ENCODE peak calls at places on chromosomes 13 and 19, in nine cellular contexts. V, T, R, J, F, A, Z, N and S are unnamed samples.

GRCh38 chr13:31793246-31793645 is 53.9 kb downstream of the RXFP2 start:
- DNase-seq in V (peak), T (peak), R (no peak), J (peak), F (no peak), A (no peak), Z (no peak), N (no peak), S (no peak)

GRCh38 chr13:114010401-114011101 is 36.7 kb upstream of the C13orf46 start:
- DNase-seq in V (no peak), T (no peak), R (no peak), J (no peak), F (no peak), A (no peak), Z (no peak), N (no peak), S (no peak)

GRCh38 chr19:17871032-17871877 is 490 bp upstream of the SLC5A5 start:
- DNase-seq in V (no peak), T (no peak), R (no peak), J (no peak), F (no peak), A (no peak), Z (no peak), N (no peak), S (no peak)

GRCh38 chr19:2217591-2217990 is 18.5 kb downstream of the PLEKHJ1 start:
- DNase-seq in V (no peak), T (no peak), R (no peak), J (no peak), F (no peak), A (no peak), Z (no peak), N (no peak), S (no peak)

GRCh38 chr19:46529622-46530451 is 34.2 kb upstream of the PNMA8B start:
- DNase-seq in V (peak), T (peak), R (peak), J (peak), F (peak), A (peak), Z (peak), N (peak), S (peak)

GRCh38 chr13:93145199-93145598 is 81.4 kb upstream of the GPC6 start:
- DNase-seq in V (no peak), T (no peak), R (no peak), J (no peak), F (no peak), A (no peak), Z (no peak), N (no peak), S (no peak)

GRCh38 chr13:85665286-85665685 is 133.9 kb downstream of the SLITRK6 start:
- DNase-seq in V (peak), T (peak), R (no peak), J (no peak), F (no peak), A (no peak), Z (peak), N (no peak), S (no peak)

GRCh38 chr19:58475714-58476497 is at the start of gene ZNF446:
- DNase-seq in V (peak), T (peak), R (peak), J (peak), F (peak), A (peak), Z (peak), N (peak), S (peak)

GRCh38 chr19:31943305-31943704 is 402.1 kb upstream of the ZNF507 start:
- DNase-seq in V (no peak), T (no peak), R (no peak), J (no peak), F (no peak), A (no peak), Z (no peak), N (no peak), S (peak)

GRCh38 chr13:32205426-32206096 is 109.6 kb downstream of the ZAR1L start:
- DNase-seq in V (no peak), T (no peak), R (no peak), J (peak), F (no peak), A (no peak), Z (no peak), N (no peak), S (peak)

GRCh38 chr13:23902975-23903905 is 5.9 kb upstream of the C1QTNF9B start:
- DNase-seq in V (no peak), T (no peak), R (no peak), J (no peak), F (no peak), A (no peak), Z (peak), N (no peak), S (peak)

GRCh38 chr19:35756373-35757230 is at the start of gene HSPB6:
- DNase-seq in V (no peak), T (peak), R (no peak), J (no peak), F (no peak), A (peak), Z (peak), N (no peak), S (no peak)

GRCh38 chr13:99467764-99468163 is 33.5 kb upstream of the TM9SF2 start:
- DNase-seq in V (peak), T (peak), R (no peak), J (peak), F (no peak), A (no peak), Z (peak), N (no peak), S (no peak)

GRCh38 chr13:98576963-98577822 is at the start of gene STK24:
- DNase-seq in V (peak), T (peak), R (no peak), J (peak), F (peak), A (peak), Z (peak), N (peak), S (peak)

GRCh38 chr13:51895906-51896888 is 34.4 kb downstream of the CCDC70 start:
- DNase-seq in V (no peak), T (peak), R (no peak), J (peak), F (peak), A (peak), Z (peak), N (no peak), S (peak)

GRCh38 chr13:34346626-34347025 is 528.7 kb downstream of the RFC3 start:
- DNase-seq in V (no peak), T (no peak), R (no peak), J (no peak), F (no peak), A (no peak), Z (peak), N (no peak), S (no peak)

GRCh38 chr13:61685683-61686013 is 270.0 kb upstream of the PCDH20 start:
- DNase-seq in V (no peak), T (no peak), R (no peak), J (peak), F (no peak), A (no peak), Z (peak), N (no peak), S (peak)

GRCh38 chr13:111521691-111522229 is 201.3 kb downstream of the TEX29 start:
- DNase-seq in V (no peak), T (no peak), R (no peak), J (no peak), F (no peak), A (no peak), Z (no peak), N (no peak), S (no peak)

GRCh38 chr19:49916839-49917733 is 11.9 kb upstream of the ATF5 start:
- DNase-seq in V (no peak), T (peak), R (no peak), J (no peak), F (no peak), A (no peak), Z (no peak), N (no peak), S (no peak)

GRCh38 chr19:32627714-32628253 is 46.8 kb downstream of the PDCD5 start:
- DNase-seq in V (no peak), T (no peak), R (no peak), J (no peak), F (no peak), A (no peak), Z (no peak), N (no peak), S (peak)

GRCh38 chr13:47233734-47234133 is 336.9 kb upstream of the HTR2A start:
- DNase-seq in V (no peak), T (peak), R (no peak), J (no peak), F (no peak), A (no peak), Z (no peak), N (no peak), S (no peak)

GRCh38 chr19:1668339-1669123 is 16.1 kb upstream of the TCF3 start:
- DNase-seq in V (no peak), T (no peak), R (no peak), J (no peak), F (no peak), A (no peak), Z (peak), N (no peak), S (peak)